ENCODE peak calls at places on chromosome 22, in five cellular contexts. One of them, this sample, is unnamed.

GRCh38 chr22:40818192-40818746 is 877 bp downstream of the SLC25A17 start:
- DNase-seq in NCI-H1092 treated with DMSO at 0.1 percent for 48 hours: no peak
- DNase-seq in stimulated activated CD8-positive, alpha-beta memory T cell treated with anti-CD3 and anti-CD28 coated beads, Interleukin-2, amount 100 ng/mL, for 48 hours: no peak
- DNase-seq in EH: no peak
- DNase-seq in naive thymus-derived CD8-positive, alpha-beta T cell: no peak
- DNase-seq in this sample: no peak

GRCh38 chr22:36211237-36211881 is 9.8 kb upstream of the APOL4 start:
- DNase-seq in NCI-H1092 treated with DMSO at 0.1 percent for 48 hours: peak
- DNase-seq in stimulated activated CD8-positive, alpha-beta memory T cell treated with anti-CD3 and anti-CD28 coated beads, Interleukin-2, amount 100 ng/mL, for 48 hours: no peak
- DNase-seq in EH: peak
- DNase-seq in naive thymus-derived CD8-positive, alpha-beta T cell: no peak
- DNase-seq in this sample: peak

GRCh38 chr22:32804823-32805585 is 3.5 kb downstream of the TIMP3 start:
- DNase-seq in NCI-H1092 treated with DMSO at 0.1 percent for 48 hours: no peak
- DNase-seq in stimulated activated CD8-positive, alpha-beta memory T cell treated with anti-CD3 and anti-CD28 coated beads, Interleukin-2, amount 100 ng/mL, for 48 hours: no peak
- DNase-seq in EH: no peak
- DNase-seq in naive thymus-derived CD8-positive, alpha-beta T cell: no peak
- DNase-seq in this sample: no peak

GRCh38 chr22:46852771-46853170 is 90.3 kb downstream of the TBC1D22A start:
- DNase-seq in NCI-H1092 treated with DMSO at 0.1 percent for 48 hours: no peak
- DNase-seq in stimulated activated CD8-positive, alpha-beta memory T cell treated with anti-CD3 and anti-CD28 coated beads, Interleukin-2, amount 100 ng/mL, for 48 hours: no peak
- DNase-seq in EH: no peak
- DNase-seq in naive thymus-derived CD8-positive, alpha-beta T cell: no peak
- DNase-seq in this sample: no peak

GRCh38 chr22:45452565-45453449 is 39.3 kb downstream of the RIBC2 start:
- DNase-seq in NCI-H1092 treated with DMSO at 0.1 percent for 48 hours: no peak
- DNase-seq in stimulated activated CD8-positive, alpha-beta memory T cell treated with anti-CD3 and anti-CD28 coated beads, Interleukin-2, amount 100 ng/mL, for 48 hours: no peak
- DNase-seq in EH: peak
- DNase-seq in naive thymus-derived CD8-positive, alpha-beta T cell: no peak
- DNase-seq in this sample: no peak

GRCh38 chr22:41094036-41094435 is 1.6 kb downstream of the EP300 start:
- DNase-seq in NCI-H1092 treated with DMSO at 0.1 percent for 48 hours: peak
- DNase-seq in stimulated activated CD8-positive, alpha-beta memory T cell treated with anti-CD3 and anti-CD28 coated beads, Interleukin-2, amount 100 ng/mL, for 48 hours: no peak
- DNase-seq in EH: peak
- DNase-seq in naive thymus-derived CD8-positive, alpha-beta T cell: no peak
- DNase-seq in this sample: no peak

GRCh38 chr22:24402460-24403192 is 24.8 kb upstream of the ADORA2A start:
- DNase-seq in NCI-H1092 treated with DMSO at 0.1 percent for 48 hours: peak
- DNase-seq in stimulated activated CD8-positive, alpha-beta memory T cell treated with anti-CD3 and anti-CD28 coated beads, Interleukin-2, amount 100 ng/mL, for 48 hours: no peak
- DNase-seq in EH: peak
- DNase-seq in naive thymus-derived CD8-positive, alpha-beta T cell: no peak
- DNase-seq in this sample: peak

GRCh38 chr22:30265851-30266444 is 703 bp downstream of the OSM start:
- DNase-seq in NCI-H1092 treated with DMSO at 0.1 percent for 48 hours: no peak
- DNase-seq in stimulated activated CD8-positive, alpha-beta memory T cell treated with anti-CD3 and anti-CD28 coated beads, Interleukin-2, amount 100 ng/mL, for 48 hours: peak
- DNase-seq in EH: no peak
- DNase-seq in naive thymus-derived CD8-positive, alpha-beta T cell: peak
- DNase-seq in this sample: no peak

GRCh38 chr22:37943471-37944198 is 9.8 kb downstream of the C22orf23 start:
- DNase-seq in NCI-H1092 treated with DMSO at 0.1 percent for 48 hours: no peak
- DNase-seq in stimulated activated CD8-positive, alpha-beta memory T cell treated with anti-CD3 and anti-CD28 coated beads, Interleukin-2, amount 100 ng/mL, for 48 hours: no peak
- DNase-seq in EH: no peak
- DNase-seq in naive thymus-derived CD8-positive, alpha-beta T cell: no peak
- DNase-seq in this sample: no peak

GRCh38 chr22:43529954-43530863 is 118.4 kb downstream of the MPPED1 start:
- DNase-seq in NCI-H1092 treated with DMSO at 0.1 percent for 48 hours: no peak
- DNase-seq in stimulated activated CD8-positive, alpha-beta memory T cell treated with anti-CD3 and anti-CD28 coated beads, Interleukin-2, amount 100 ng/mL, for 48 hours: no peak
- DNase-seq in EH: no peak
- DNase-seq in naive thymus-derived CD8-positive, alpha-beta T cell: no peak
- DNase-seq in this sample: no peak

GRCh38 chr22:49107561-49107960 is 720.1 kb downstream of the BRD1 start:
- DNase-seq in NCI-H1092 treated with DMSO at 0.1 percent for 48 hours: no peak
- DNase-seq in stimulated activated CD8-positive, alpha-beta memory T cell treated with anti-CD3 and anti-CD28 coated beads, Interleukin-2, amount 100 ng/mL, for 48 hours: no peak
- DNase-seq in EH: no peak
- DNase-seq in naive thymus-derived CD8-positive, alpha-beta T cell: no peak
- DNase-seq in this sample: no peak

GRCh38 chr22:47173535-47174021 is 411.1 kb downstream of the TBC1D22A start:
- DNase-seq in NCI-H1092 treated with DMSO at 0.1 percent for 48 hours: no peak
- DNase-seq in stimulated activated CD8-positive, alpha-beta memory T cell treated with anti-CD3 and anti-CD28 coated beads, Interleukin-2, amount 100 ng/mL, for 48 hours: no peak
- DNase-seq in EH: no peak
- DNase-seq in naive thymus-derived CD8-positive, alpha-beta T cell: no peak
- DNase-seq in this sample: no peak

GRCh38 chr22:29998627-29999026 is 81.6 kb upstream of the HORMAD2 start:
- DNase-seq in NCI-H1092 treated with DMSO at 0.1 percent for 48 hours: peak
- DNase-seq in stimulated activated CD8-positive, alpha-beta memory T cell treated with anti-CD3 and anti-CD28 coated beads, Interleukin-2, amount 100 ng/mL, for 48 hours: no peak
- DNase-seq in EH: no peak
- DNase-seq in naive thymus-derived CD8-positive, alpha-beta T cell: no peak
- DNase-seq in this sample: no peak

GRCh38 chr22:49296561-49296960 is 531.1 kb downstream of the BRD1 start:
- DNase-seq in NCI-H1092 treated with DMSO at 0.1 percent for 48 hours: no peak
- DNase-seq in stimulated activated CD8-positive, alpha-beta memory T cell treated with anti-CD3 and anti-CD28 coated beads, Interleukin-2, amount 100 ng/mL, for 48 hours: no peak
- DNase-seq in EH: no peak
- DNase-seq in naive thymus-derived CD8-positive, alpha-beta T cell: no peak
- DNase-seq in this sample: no peak

GRCh38 chr22:38925571-38926041 is 31.8 kb upstream of the APOBEC3A start:
- DNase-seq in NCI-H1092 treated with DMSO at 0.1 percent for 48 hours: no peak
- DNase-seq in stimulated activated CD8-positive, alpha-beta memory T cell treated with anti-CD3 and anti-CD28 coated beads, Interleukin-2, amount 100 ng/mL, for 48 hours: no peak
- DNase-seq in EH: peak
- DNase-seq in naive thymus-derived CD8-positive, alpha-beta T cell: no peak
- DNase-seq in this sample: no peak

GRCh38 chr22:17880468-17880867 is 106.2 kb upstream of the BID start:
- DNase-seq in NCI-H1092 treated with DMSO at 0.1 percent for 48 hours: no peak
- DNase-seq in stimulated activated CD8-positive, alpha-beta memory T cell treated with anti-CD3 and anti-CD28 coated beads, Interleukin-2, amount 100 ng/mL, for 48 hours: no peak
- DNase-seq in EH: no peak
- DNase-seq in naive thymus-derived CD8-positive, alpha-beta T cell: no peak
- DNase-seq in this sample: no peak

GRCh38 chr22:17239156-17239701 is 20.0 kb upstream of the ADA2 start:
- DNase-seq in NCI-H1092 treated with DMSO at 0.1 percent for 48 hours: no peak
- DNase-seq in stimulated activated CD8-positive, alpha-beta memory T cell treated with anti-CD3 and anti-CD28 coated beads, Interleukin-2, amount 100 ng/mL, for 48 hours: no peak
- DNase-seq in EH: no peak
- DNase-seq in naive thymus-derived CD8-positive, alpha-beta T cell: no peak
- DNase-seq in this sample: no peak

GRCh38 chr22:45612451-45612901 is 59.2 kb upstream of the ATXN10 start:
- DNase-seq in NCI-H1092 treated with DMSO at 0.1 percent for 48 hours: no peak
- DNase-seq in stimulated activated CD8-positive, alpha-beta memory T cell treated with anti-CD3 and anti-CD28 coated beads, Interleukin-2, amount 100 ng/mL, for 48 hours: peak
- DNase-seq in EH: peak
- DNase-seq in naive thymus-derived CD8-positive, alpha-beta T cell: no peak
- DNase-seq in this sample: peak

GRCh38 chr22:35367331-35367886 is 13.5 kb upstream of the HMOX1 start:
- DNase-seq in NCI-H1092 treated with DMSO at 0.1 percent for 48 hours: no peak
- DNase-seq in stimulated activated CD8-positive, alpha-beta memory T cell treated with anti-CD3 and anti-CD28 coated beads, Interleukin-2, amount 100 ng/mL, for 48 hours: no peak
- DNase-seq in EH: no peak
- DNase-seq in naive thymus-derived CD8-positive, alpha-beta T cell: no peak
- DNase-seq in this sample: no peak

GRCh38 chr22:47333625-47334024 is 571.2 kb downstream of the TBC1D22A start:
- DNase-seq in NCI-H1092 treated with DMSO at 0.1 percent for 48 hours: peak
- DNase-seq in stimulated activated CD8-positive, alpha-beta memory T cell treated with anti-CD3 and anti-CD28 coated beads, Interleukin-2, amount 100 ng/mL, for 48 hours: no peak
- DNase-seq in EH: peak
- DNase-seq in naive thymus-derived CD8-positive, alpha-beta T cell: no peak
- DNase-seq in this sample: no peak

GRCh38 chr22:48950151-48950915 is 877.3 kb downstream of the BRD1 start:
- DNase-seq in NCI-H1092 treated with DMSO at 0.1 percent for 48 hours: no peak
- DNase-seq in stimulated activated CD8-positive, alpha-beta memory T cell treated with anti-CD3 and anti-CD28 coated beads, Interleukin-2, amount 100 ng/mL, for 48 hours: no peak
- DNase-seq in EH: no peak
- DNase-seq in naive thymus-derived CD8-positive, alpha-beta T cell: no peak
- DNase-seq in this sample: no peak

GRCh38 chr22:19862616-19863246 is 8.1 kb upstream of the GNB1L start:
- DNase-seq in NCI-H1092 treated with DMSO at 0.1 percent for 48 hours: no peak
- DNase-seq in stimulated activated CD8-positive, alpha-beta memory T cell treated with anti-CD3 and anti-CD28 coated beads, Interleukin-2, amount 100 ng/mL, for 48 hours: no peak
- DNase-seq in EH: no peak
- DNase-seq in naive thymus-derived CD8-positive, alpha-beta T cell: no peak
- DNase-seq in this sample: no peak

GRCh38 chr22:32325811-32326237 is 31.8 kb upstream of the RFPL3 start:
- DNase-seq in NCI-H1092 treated with DMSO at 0.1 percent for 48 hours: no peak
- DNase-seq in stimulated activated CD8-positive, alpha-beta memory T cell treated with anti-CD3 and anti-CD28 coated beads, Interleukin-2, amount 100 ng/mL, for 48 hours: no peak
- DNase-seq in EH: no peak
- DNase-seq in naive thymus-derived CD8-positive, alpha-beta T cell: no peak
- DNase-seq in this sample: no peak

GRCh38 chr22:40661661-40662060 is 17.6 kb upstream of the MCHR1 start:
- DNase-seq in NCI-H1092 treated with DMSO at 0.1 percent for 48 hours: no peak
- DNase-seq in stimulated activated CD8-positive, alpha-beta memory T cell treated with anti-CD3 and anti-CD28 coated beads, Interleukin-2, amount 100 ng/mL, for 48 hours: no peak
- DNase-seq in EH: no peak
- DNase-seq in naive thymus-derived CD8-positive, alpha-beta T cell: no peak
- DNase-seq in this sample: no peak

GRCh38 chr22:35472488-35472887 is 68.1 kb upstream of the RASD2 start:
- DNase-seq in NCI-H1092 treated with DMSO at 0.1 percent for 48 hours: no peak
- DNase-seq in stimulated activated CD8-positive, alpha-beta memory T cell treated with anti-CD3 and anti-CD28 coated beads, Interleukin-2, amount 100 ng/mL, for 48 hours: no peak
- DNase-seq in EH: no peak
- DNase-seq in naive thymus-derived CD8-positive, alpha-beta T cell: no peak
- DNase-seq in this sample: no peak

GRCh38 chr22:20022231-20023069 is 1.5 kb downstream of the TANGO2 start:
- DNase-seq in NCI-H1092 treated with DMSO at 0.1 percent for 48 hours: no peak
- DNase-seq in stimulated activated CD8-positive, alpha-beta memory T cell treated with anti-CD3 and anti-CD28 coated beads, Interleukin-2, amount 100 ng/mL, for 48 hours: no peak
- DNase-seq in EH: no peak
- DNase-seq in naive thymus-derived CD8-positive, alpha-beta T cell: no peak
- DNase-seq in this sample: no peak

GRCh38 chr22:42376721-42377177 is 55.5 kb downstream of the NFAM1 start:
- DNase-seq in NCI-H1092 treated with DMSO at 0.1 percent for 48 hours: peak
- DNase-seq in stimulated activated CD8-positive, alpha-beta memory T cell treated with anti-CD3 and anti-CD28 coated beads, Interleukin-2, amount 100 ng/mL, for 48 hours: no peak
- DNase-seq in EH: peak
- DNase-seq in naive thymus-derived CD8-positive, alpha-beta T cell: no peak
- DNase-seq in this sample: peak

GRCh38 chr22:23060612-23061400 is 9.5 kb upstream of the GNAZ start:
- DNase-seq in NCI-H1092 treated with DMSO at 0.1 percent for 48 hours: no peak
- DNase-seq in stimulated activated CD8-positive, alpha-beta memory T cell treated with anti-CD3 and anti-CD28 coated beads, Interleukin-2, amount 100 ng/mL, for 48 hours: no peak
- DNase-seq in EH: no peak
- DNase-seq in naive thymus-derived CD8-positive, alpha-beta T cell: no peak
- DNase-seq in this sample: no peak

GRCh38 chr22:22422629-22423112 is 85.9 kb downstream of the ZNF280B start:
- DNase-seq in NCI-H1092 treated with DMSO at 0.1 percent for 48 hours: peak
- DNase-seq in stimulated activated CD8-positive, alpha-beta memory T cell treated with anti-CD3 and anti-CD28 coated beads, Interleukin-2, amount 100 ng/mL, for 48 hours: peak
- DNase-seq in EH: peak
- DNase-seq in naive thymus-derived CD8-positive, alpha-beta T cell: peak
- DNase-seq in this sample: peak

GRCh38 chr22:37998543-37998942 is 14.2 kb upstream of the SOX10 start:
- DNase-seq in NCI-H1092 treated with DMSO at 0.1 percent for 48 hours: no peak
- DNase-seq in stimulated activated CD8-positive, alpha-beta memory T cell treated with anti-CD3 and anti-CD28 coated beads, Interleukin-2, amount 100 ng/mL, for 48 hours: no peak
- DNase-seq in EH: no peak
- DNase-seq in naive thymus-derived CD8-positive, alpha-beta T cell: no peak
- DNase-seq in this sample: no peak